ENCODE peak calls at places on chromosomes 13 and 19, in six cellular contexts. One of them, this sample, is unnamed.

GRCh38 chr13:51475727-51476521 is 23.1 kb upstream of the INTS6 start:
- DNase-seq in NCI-H2081: no peak
- DNase-seq in cardiac fibroblast: peak
- DNase-seq in stimulated activated CD4-positive, alpha-beta T cell treated with anti-CD3 and anti-CD28 coated beads, Interleukin-4, amount 100 ng/mL, for 1 hour: no peak
- DNase-seq in T-cell: no peak
- DNase-seq in A172: no peak
- DNase-seq in this sample: no peak

GRCh38 chr13:74641586-74641985 is 507.4 kb upstream of the KLF12 start:
- DNase-seq in NCI-H2081: no peak
- DNase-seq in cardiac fibroblast: peak
- DNase-seq in stimulated activated CD4-positive, alpha-beta T cell treated with anti-CD3 and anti-CD28 coated beads, Interleukin-4, amount 100 ng/mL, for 1 hour: no peak
- DNase-seq in T-cell: no peak
- DNase-seq in A172: no peak
- DNase-seq in this sample: no peak

GRCh38 chr19:912181-913079 is 589 bp downstream of the R3HDM4 start:
- DNase-seq in NCI-H2081: no peak
- DNase-seq in cardiac fibroblast: no peak
- DNase-seq in stimulated activated CD4-positive, alpha-beta T cell treated with anti-CD3 and anti-CD28 coated beads, Interleukin-4, amount 100 ng/mL, for 1 hour: peak
- DNase-seq in T-cell: peak
- DNase-seq in A172: no peak
- DNase-seq in this sample: peak

GRCh38 chr19:29714953-29715694 is at the start of gene C19orf12:
- DNase-seq in NCI-H2081: peak
- DNase-seq in cardiac fibroblast: peak
- DNase-seq in stimulated activated CD4-positive, alpha-beta T cell treated with anti-CD3 and anti-CD28 coated beads, Interleukin-4, amount 100 ng/mL, for 1 hour: peak
- DNase-seq in T-cell: peak
- DNase-seq in A172: peak
- DNase-seq in this sample: peak

GRCh38 chr13:21511841-21512240 is 52.7 kb upstream of the ZDHHC20 start:
- DNase-seq in NCI-H2081: no peak
- DNase-seq in cardiac fibroblast: peak
- DNase-seq in stimulated activated CD4-positive, alpha-beta T cell treated with anti-CD3 and anti-CD28 coated beads, Interleukin-4, amount 100 ng/mL, for 1 hour: no peak
- DNase-seq in T-cell: no peak
- DNase-seq in A172: no peak
- DNase-seq in this sample: no peak

GRCh38 chr13:48542581-48543341 is 9.9 kb upstream of the RCBTB2 start:
- DNase-seq in NCI-H2081: peak
- DNase-seq in cardiac fibroblast: peak
- DNase-seq in stimulated activated CD4-positive, alpha-beta T cell treated with anti-CD3 and anti-CD28 coated beads, Interleukin-4, amount 100 ng/mL, for 1 hour: no peak
- DNase-seq in T-cell: no peak
- DNase-seq in A172: no peak
- DNase-seq in this sample: no peak

GRCh38 chr13:29465741-29466293 is 129.7 kb downstream of the SLC7A1 start:
- DNase-seq in NCI-H2081: no peak
- DNase-seq in cardiac fibroblast: peak
- DNase-seq in stimulated activated CD4-positive, alpha-beta T cell treated with anti-CD3 and anti-CD28 coated beads, Interleukin-4, amount 100 ng/mL, for 1 hour: no peak
- DNase-seq in T-cell: no peak
- DNase-seq in A172: peak
- DNase-seq in this sample: no peak

GRCh38 chr13:99379856-99380255 is 72.7 kb upstream of the GPR183 start:
- DNase-seq in NCI-H2081: no peak
- DNase-seq in cardiac fibroblast: no peak
- DNase-seq in stimulated activated CD4-positive, alpha-beta T cell treated with anti-CD3 and anti-CD28 coated beads, Interleukin-4, amount 100 ng/mL, for 1 hour: no peak
- DNase-seq in T-cell: no peak
- DNase-seq in A172: no peak
- DNase-seq in this sample: no peak

GRCh38 chr19:40588110-40588854 is 11.6 kb downstream of the SHKBP1 start:
- DNase-seq in NCI-H2081: no peak
- DNase-seq in cardiac fibroblast: peak
- DNase-seq in stimulated activated CD4-positive, alpha-beta T cell treated with anti-CD3 and anti-CD28 coated beads, Interleukin-4, amount 100 ng/mL, for 1 hour: no peak
- DNase-seq in T-cell: no peak
- DNase-seq in A172: peak
- DNase-seq in this sample: no peak

GRCh38 chr19:16197188-16197621 is 506 bp upstream of the AP1M1 start:
- DNase-seq in NCI-H2081: no peak
- DNase-seq in cardiac fibroblast: peak
- DNase-seq in stimulated activated CD4-positive, alpha-beta T cell treated with anti-CD3 and anti-CD28 coated beads, Interleukin-4, amount 100 ng/mL, for 1 hour: no peak
- DNase-seq in T-cell: no peak
- DNase-seq in A172: peak
- DNase-seq in this sample: no peak